ENCODE peak calls at places on chromosomes 11 and 22, in six cellular contexts. Z is effector memory CD4-positive, alpha-beta T cell; Y is pancreas; J is Peyer's patch; M is right cardiac atrium; W is transverse colon. L is an unnamed sample. For H3K4me1, the result is how much of the 10 kb centered on the place peaks cover.

GRCh38 chr11:44709281-44709562 is 17.5 kb upstream of the TSPAN18 start:
- DNase-seq in Z (no peak), Y (no peak), J (no peak), M (no peak), W (no peak), L (no peak)

GRCh38 chr11:7020183-7020917 is at the start of the genes NLRP14 and ZNF214:
- DNase-seq in Z (no peak), Y (peak), J (peak), M (peak), W (peak), L (peak)

GRCh38 chr11:87493516-87493915 is 455.8 kb downstream of the TMEM135 start:
- DNase-seq in Z (no peak), Y (no peak), J (no peak), M (no peak), W (no peak), L (no peak)

GRCh38 chr11:46948378-46949131 is 12.0 kb downstream of the CSTPP1 start:
- DNase-seq in Z (no peak), Y (no peak), J (no peak), M (no peak), W (peak), L (no peak)

GRCh38 chr11:10387209-10388083 is 67.6 kb upstream of the AMPD3 start:
- DNase-seq in Z (no peak), Y (no peak), J (no peak), M (peak), W (peak), L (no peak)

GRCh38 chr11:91761406-91762027 is 463.1 kb upstream of the FAT3 start:
- DNase-seq in Z (no peak), Y (no peak), J (no peak), M (no peak), W (no peak), L (no peak)

GRCh38 chr11:100791103-100791502 is 104.0 kb downstream of the ARHGAP42 start:
- DNase-seq in Z (no peak), Y (no peak), J (no peak), M (no peak), W (no peak), L (no peak)

GRCh38 chr11:48088682-48089050 is 108.3 kb downstream of the PTPRJ start:
- DNase-seq in Z (no peak), Y (no peak), J (no peak), M (no peak), W (no peak), L (no peak)

GRCh38 chr11:8011383-8011782 is 24.2 kb downstream of the EIF3F start:
- DNase-seq in Z (no peak), Y (no peak), J (no peak), M (no peak), W (no peak), L (no peak)

GRCh38 chr11:12088047-12088481 is 22.3 kb upstream of the MICAL2 start:
- DNase-seq in Z (no peak), Y (no peak), J (no peak), M (peak), W (peak), L (peak)

GRCh38 chr11:61712911-61713310 is 32.7 kb downstream of the DAGLA start:
- DNase-seq in Z (no peak), Y (no peak), J (no peak), M (no peak), W (no peak), L (no peak)

GRCh38 chr11:64256300-64256699 is 5.0 kb downstream of the PLCB3 start:
- DNase-seq in Z (no peak), Y (no peak), J (no peak), M (no peak), W (no peak), L (no peak)

GRCh38 chr11:109425554-109425953 is 3.6 kb downstream of the C11orf87 start:
- DNase-seq in Z (no peak), Y (no peak), J (no peak), M (no peak), W (no peak), L (no peak)

GRCh38 chr22:17358394-17358793 is 10.9 kb upstream of the CECR2 start:
- DNase-seq in Z (no peak), Y (no peak), J (no peak), M (no peak), W (no peak), L (no peak)

GRCh38 chr22:23168381-23169031 is 11.8 kb upstream of the BCR start:
- DNase-seq in Z (no peak), Y (no peak), J (no peak), M (no peak), W (no peak), L (no peak)

GRCh38 chr22:38259370-38259769 is 13.4 kb downstream of the TMEM184B start:
- DNase-seq in Z (no peak), Y (no peak), J (no peak), M (no peak), W (no peak), L (no peak)

GRCh38 chr11:69220581-69221051 is 64.9 kb downstream of the SMIM38 start:
- DNase-seq in Z (no peak), Y (peak), J (no peak), M (no peak), W (no peak), L (peak)

GRCh38 chr11:2096001-2096918 is 42.9 kb downstream of the IGF2 start:
- DNase-seq in Z (no peak), Y (no peak), J (no peak), M (no peak), W (no peak), L (no peak)

GRCh38 chr11:120511804-120512726 is 517 bp downstream of the GRIK4 start:
- DNase-seq in Z (no peak), Y (no peak), J (no peak), M (no peak), W (no peak), L (no peak)

GRCh38 chr11:121466063-121466794 is 13.5 kb upstream of the SORL1-AS1 start:
- DNase-seq in Z (peak), Y (peak), J (peak), M (peak), W (peak), L (peak)

GRCh38 chr11:83002047-83002446 is 69.7 kb downstream of the RAB30 start:
- DNase-seq in Z (no peak), Y (no peak), J (no peak), M (peak), W (no peak), L (no peak)

GRCh38 chr11:120622189-120622912 is 110.8 kb downstream of the GRIK4 start:
- DNase-seq in Z (no peak), Y (no peak), J (no peak), M (peak), W (no peak), L (no peak)

GRCh38 chr22:37021710-37022482 is 2.4 kb downstream of the MPST start:
- DNase-seq in Z (peak), Y (no peak), J (peak), M (peak), W (peak), L (peak)

GRCh38 chr11:90288207-90288821 is 65.5 kb upstream of the CHORDC1 start:
- DNase-seq in Z (no peak), Y (no peak), J (no peak), M (no peak), W (no peak), L (no peak)

GRCh38 chr11:67119577-67120391 is 721 bp downstream of the KDM2A start:
- DNase-seq in Z (no peak), Y (peak), J (peak), M (peak), W (peak), L (no peak)

GRCh38 chr11:84290647-84291046 is 1004.5 kb upstream of the CCDC90B start:
- DNase-seq in Z (no peak), Y (no peak), J (no peak), M (no peak), W (no peak), L (no peak)

GRCh38 chr11:108278546-108278945 is 55.7 kb downstream of the ATM start:
- DNase-seq in Z (no peak), Y (peak), J (no peak), M (no peak), W (no peak), L (peak)

GRCh38 chr11:86141645-86142569 is 73.0 kb upstream of the PICALM start:
- DNase-seq in Z (no peak), Y (no peak), J (no peak), M (no peak), W (no peak), L (no peak)

GRCh38 chr11:86140334-86140733 is 71.5 kb upstream of the PICALM start:
- DNase-seq in Z (no peak), Y (no peak), J (no peak), M (no peak), W (no peak), L (no peak)

GRCh38 chr11:86145439-86146156 is 76.7 kb upstream of the PICALM start:
- DNase-seq in Z (no peak), Y (no peak), J (no peak), M (no peak), W (no peak), L (no peak)

GRCh38 chr11:86147004-86147403 is 78.1 kb upstream of the PICALM start:
- DNase-seq in Z (no peak), Y (no peak), J (no peak), M (no peak), W (no peak), L (no peak)

DNA sequence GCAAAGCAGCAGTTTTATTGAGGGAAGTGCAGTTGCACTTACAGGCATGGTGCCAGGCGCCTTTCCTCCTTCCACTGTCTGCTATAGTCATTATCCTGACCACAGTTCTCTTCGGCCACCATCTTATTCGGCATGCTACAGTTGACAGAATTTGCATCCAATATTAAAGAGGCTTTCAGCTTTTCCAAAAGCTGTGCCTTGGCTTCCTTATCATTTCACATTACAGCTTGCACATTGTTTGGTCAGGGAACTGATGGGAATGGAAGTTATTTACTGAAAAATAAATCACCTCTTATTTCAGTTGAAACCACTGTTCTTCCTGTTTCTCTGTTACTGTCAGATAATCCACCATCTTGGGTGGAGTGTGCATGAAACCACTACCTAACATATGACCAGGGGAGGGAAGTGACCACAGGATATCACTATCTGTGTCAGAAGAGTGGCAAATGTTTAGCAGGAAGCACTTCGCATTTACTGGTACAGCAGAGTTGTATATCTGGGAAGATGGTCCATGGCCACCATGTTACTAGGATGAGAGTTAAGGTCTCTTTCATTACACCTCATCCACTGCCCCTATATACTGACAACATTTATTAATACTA is 74.6 kb upstream of the PICALM start:
- DNase-seq in Z (no peak), Y (no peak), J (no peak), M (peak), W (no peak), L (peak)
- H3K4me1 ChIP-seq in Z (under half), Y (under half), J (under half), M (under half), W (under half), L (under half)

DNA sequence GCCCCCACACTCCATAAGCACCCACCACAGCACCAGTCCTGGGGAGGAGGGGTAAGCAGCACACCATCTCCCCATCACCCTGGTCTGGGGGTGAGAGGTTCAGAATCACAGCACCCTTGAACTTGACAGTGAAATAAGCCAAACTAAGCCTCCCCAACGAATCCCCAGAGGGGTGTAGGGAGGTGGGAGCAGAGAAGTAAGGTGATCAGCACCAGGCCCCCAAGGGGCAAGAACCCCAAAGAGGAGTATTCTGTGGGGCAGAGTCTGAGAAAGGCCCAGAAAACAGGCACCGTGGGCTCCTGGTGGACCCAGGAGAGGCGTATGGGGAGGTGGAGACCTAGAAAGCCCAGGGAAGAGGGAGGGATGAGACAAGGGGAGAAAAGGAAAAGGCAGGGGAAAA is 30.9 kb downstream of the ARAP1 start:
- DNase-seq in Z (no peak), Y (no peak), J (no peak), M (no peak), W (no peak), L (no peak)
- H3K4me3 ChIP-seq in Z (peak), Y (peak), J (peak), M (peak), W (peak), L (peak)

DNA sequence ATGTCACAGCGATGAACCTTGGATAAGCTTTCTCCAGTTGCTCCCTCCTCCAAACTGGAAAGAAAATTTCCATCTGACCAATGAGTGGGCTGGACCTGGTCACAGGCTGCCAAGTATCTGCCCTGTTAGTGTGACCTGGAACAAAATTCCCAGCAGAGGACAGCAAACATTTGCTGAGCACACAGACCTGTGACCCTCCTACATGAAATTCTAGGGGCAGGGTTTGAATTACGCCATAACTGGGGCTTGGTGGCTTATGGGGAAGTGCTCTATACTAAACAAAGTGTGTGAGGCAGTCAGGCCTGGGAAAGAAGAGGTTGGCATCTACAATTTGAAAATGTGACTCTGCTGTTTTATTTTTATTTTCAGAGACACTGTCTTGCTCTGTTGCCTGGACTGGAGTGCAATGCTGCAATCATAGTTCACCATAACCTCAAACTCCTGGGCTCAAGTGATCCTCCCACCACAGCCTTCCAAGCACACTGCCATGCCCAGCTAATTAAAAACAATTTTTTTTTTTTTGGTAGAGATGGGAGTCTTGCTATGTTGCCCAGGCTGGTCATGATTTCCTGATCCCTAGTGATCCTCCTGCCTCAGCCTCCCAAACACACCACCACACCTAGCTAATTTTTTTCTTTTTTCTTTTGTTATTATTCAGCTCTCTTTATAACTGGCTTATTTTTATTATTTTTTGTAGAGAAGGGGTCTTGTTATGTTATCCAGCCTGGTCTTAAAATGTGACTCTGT is 13.6 kb upstream of the XBP1 start:
- DNase-seq in Z (no peak), Y (peak), J (no peak), M (no peak), W (peak), L (peak)
- H3K4me1 ChIP-seq in Z (under half), Y (half or more), J (under half), M (under half), W (under half), L (under half)

GRCh38 chr11:71774603-71775222 is 58.3 kb upstream of the DEFB108B start:
- DNase-seq in Z (no peak), Y (no peak), J (no peak), M (peak), W (no peak), L (no peak)
- H3K4me3 ChIP-seq in Z (no peak), Y (no peak), J (no peak), M (no peak), W (no peak), L (no peak)

GRCh38 chr22:29330753-29331152 is 15.3 kb upstream of the RASL10A start:
- DNase-seq in Z (no peak), Y (no peak), J (no peak), M (peak), W (no peak), L (peak)

GRCh38 chr22:29330291-29330690 is 14.8 kb upstream of the RASL10A start:
- DNase-seq in Z (no peak), Y (no peak), J (no peak), M (no peak), W (no peak), L (no peak)

GRCh38 chr22:29329581-29329980 is 14.1 kb upstream of the RASL10A start:
- DNase-seq in Z (no peak), Y (no peak), J (no peak), M (no peak), W (no peak), L (no peak)

GRCh38 chr22:29331658-29332300 is 16.3 kb upstream of the RASL10A start:
- DNase-seq in Z (no peak), Y (no peak), J (no peak), M (no peak), W (no peak), L (no peak)

GRCh38 chr22:29331213-29331612 is 15.7 kb upstream of the RASL10A start:
- DNase-seq in Z (no peak), Y (no peak), J (no peak), M (no peak), W (no peak), L (no peak)
- H3K4me1 ChIP-seq in Z (under half), Y (under half), J (under half), M (under half), W (under half), L (under half)

GRCh38 chr22:27011131-27011530 is 353.7 kb downstream of the MIAT start:
- DNase-seq in Z (no peak), Y (no peak), J (no peak), M (no peak), W (no peak), L (no peak)

GRCh38 chr22:27008454-27008853 is 351.1 kb downstream of the MIAT start:
- DNase-seq in Z (no peak), Y (no peak), J (no peak), M (no peak), W (no peak), L (no peak)

DNA sequence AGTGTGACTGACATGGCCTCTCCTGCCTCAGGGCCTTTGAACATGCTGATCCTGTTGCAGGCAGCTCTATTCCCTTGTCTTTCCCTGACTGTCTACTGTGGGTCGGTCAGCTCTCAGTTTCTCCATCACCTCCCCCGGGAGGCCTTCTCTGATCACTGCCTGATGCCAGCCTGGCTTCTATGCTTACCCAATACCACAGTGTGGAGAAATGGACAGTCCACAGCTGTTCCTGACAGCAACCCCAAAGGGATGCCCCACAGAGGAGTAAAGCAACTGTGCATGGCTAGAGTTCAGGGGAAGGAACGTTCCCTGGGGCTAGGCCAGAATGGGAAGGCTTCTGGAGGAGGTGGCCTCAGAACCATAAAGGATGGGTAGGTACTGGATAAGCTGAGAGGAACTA is 354.3 kb downstream of the MIAT start:
- DNase-seq in Z (no peak), Y (no peak), J (no peak), M (no peak), W (no peak), L (no peak)
- H3K4me3 ChIP-seq in Z (no peak), Y (no peak), J (no peak), M (no peak), W (no peak), L (no peak)

GRCh38 chr11:75592699-75593098 is 30.6 kb downstream of the SERPINH1 start:
- DNase-seq in Z (no peak), Y (peak), J (no peak), M (no peak), W (peak), L (no peak)
- H3K4me1 ChIP-seq in Z (under half), Y (under half), J (under half), M (under half), W (under half), L (under half)

GRCh38 chr11:111019449-111019848 is 226.1 kb upstream of the POU2AF2 start:
- DNase-seq in Z (no peak), Y (no peak), J (no peak), M (no peak), W (no peak), L (no peak)
- H3K4me3 ChIP-seq in Z (no peak), Y (no peak), J (no peak), M (no peak), W (no peak), L (no peak)

DNA sequence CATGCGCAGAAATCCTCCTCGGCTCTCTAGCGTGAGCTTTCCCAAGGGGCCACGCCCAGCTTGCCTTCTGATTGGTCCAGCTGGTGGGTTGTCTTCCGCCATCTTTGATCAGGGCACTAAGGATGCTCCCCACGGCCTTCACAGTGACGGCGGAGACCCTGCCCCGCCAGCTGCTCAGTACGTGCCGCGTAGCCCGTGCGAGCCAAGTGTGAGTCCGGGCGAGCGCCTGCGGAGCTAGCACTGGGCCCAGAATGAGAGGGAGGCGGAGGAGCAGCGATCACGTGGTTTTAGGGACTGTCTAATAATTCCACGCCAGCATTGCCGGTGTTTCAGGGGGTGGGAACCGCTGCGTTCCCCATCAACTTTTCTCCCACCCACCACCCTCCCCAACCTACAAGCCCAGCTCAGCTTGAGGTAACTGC is 1.6 kb upstream of the MTFP1 start:
- DNase-seq in Z (peak), Y (peak), J (peak), M (peak), W (peak), L (peak)
- H3K4me1 ChIP-seq in Z (under half), Y (under half), J (under half), M (under half), W (under half), L (under half)

DNA sequence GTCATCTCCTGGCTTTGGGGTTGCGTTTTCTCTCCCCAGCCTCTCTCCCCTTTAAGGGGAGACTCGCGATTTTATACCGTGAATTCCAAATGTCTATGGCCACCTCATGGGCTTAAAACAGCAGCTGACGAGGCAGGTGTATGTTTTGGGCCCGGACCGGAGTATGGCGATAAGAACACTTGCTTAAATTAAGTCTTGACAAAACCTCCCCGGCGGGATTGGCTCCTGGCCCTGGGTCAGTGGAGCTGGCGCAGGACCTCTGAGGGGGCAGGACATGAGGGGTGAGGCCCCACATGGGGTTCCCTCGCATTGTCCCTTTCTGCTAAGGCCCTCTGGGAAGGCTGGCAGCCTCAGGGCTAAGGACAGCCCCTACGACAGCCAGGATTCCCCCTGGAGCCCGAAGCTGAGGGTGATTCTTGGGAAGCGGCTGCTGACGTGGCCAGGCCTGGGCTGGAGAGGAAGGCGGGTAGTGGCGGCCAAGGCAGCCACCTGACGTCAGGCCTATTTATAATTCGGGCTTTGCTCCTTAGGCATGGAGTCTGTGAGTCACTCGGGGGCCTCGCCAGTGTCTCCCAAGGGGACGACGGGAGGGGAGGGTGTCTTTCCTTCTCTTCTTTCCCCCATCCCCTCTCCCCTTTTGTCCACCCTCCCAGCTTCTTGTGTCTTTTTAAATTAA is 12.7 kb downstream of the MYO18B start:
- DNase-seq in Z (no peak), Y (no peak), J (no peak), M (peak), W (peak), L (peak)
- H3K4me3 ChIP-seq in Z (no peak), Y (no peak), J (no peak), M (peak), W (no peak), L (no peak)

L was measured in heart left ventricle.